ENCODE peak calls at places on chromosomes 3 and 15, in four cellular contexts. E, Q, V and P are unnamed samples.

GRCh38 chr15:100686021-100686724 is 83.8 kb downstream of the ASB7 start:
- DNase-seq in E (no peak), Q (no peak), V (no peak), P (no peak)

GRCh38 chr3:173153631-173154030 is 12.6 kb upstream of the SPATA16 start:
- DNase-seq in E (no peak), Q (no peak), V (no peak), P (no peak)

GRCh38 chr15:41648770-41649169 is 11.4 kb upstream of the MGA start:
- DNase-seq in E (no peak), Q (no peak), V (no peak), P (no peak)

GRCh38 chr3:53498993-53499641 is 4.7 kb downstream of the CACNA1D start:
- DNase-seq in E (no peak), Q (peak; percentile 68), V (peak; percentile 32), P (no peak)

GRCh38 chr3:171459130-171459941 is 869 bp downstream of the TNIK start:
- DNase-seq in E (peak; percentile 45), Q (no peak), V (no peak), P (peak; percentile 31)

GRCh38 chr3:122060044-122060694 is 5.0 kb downstream of the CD86 start:
- DNase-seq in E (no peak), Q (no peak), V (no peak), P (no peak)

GRCh38 chr15:39472661-39473657 is 107.9 kb upstream of the THBS1 start:
- DNase-seq in E (no peak), Q (no peak), V (no peak), P (no peak)

GRCh38 chr3:62795978-62796635 is 79.1 kb downstream of the CADPS start:
- DNase-seq in E (no peak), Q (no peak), V (no peak), P (no peak)

GRCh38 chr3:182083112-182083511 is 371.4 kb downstream of the SOX2 start:
- DNase-seq in E (no peak), Q (no peak), V (no peak), P (no peak)

GRCh38 chr15:65394936-65395335 is 17.1 kb upstream of the IGDCC3 start:
- DNase-seq in E (no peak), Q (no peak), V (no peak), P (no peak)

GRCh38 chr3:115808816-115809215 is 185.5 kb downstream of the GAP43 start:
- DNase-seq in E (no peak), Q (no peak), V (no peak), P (no peak)

GRCh38 chr3:183734750-183735284 is 37.2 kb downstream of the YEATS2 start:
- DNase-seq in E (no peak), Q (no peak), V (no peak), P (no peak)

GRCh38 chr3:128435058-128435457 is 31.6 kb downstream of the DNAJB8 start:
- DNase-seq in E (peak; percentile 39), Q (no peak), V (no peak), P (no peak)

GRCh38 chr3:38114875-38115644 is 21.9 kb downstream of the ACAA1 start:
- DNase-seq in E (peak; percentile 4), Q (no peak), V (no peak), P (no peak)

GRCh38 chr3:185153170-185153733 is 392 bp upstream of the C3orf70 start:
- DNase-seq in E (peak; percentile 69), Q (no peak), V (no peak), P (no peak)

GRCh38 chr3:38151667-38152265 is 13.3 kb downstream of the MYD88 start:
- DNase-seq in E (no peak), Q (no peak), V (no peak), P (no peak)

DNA sequence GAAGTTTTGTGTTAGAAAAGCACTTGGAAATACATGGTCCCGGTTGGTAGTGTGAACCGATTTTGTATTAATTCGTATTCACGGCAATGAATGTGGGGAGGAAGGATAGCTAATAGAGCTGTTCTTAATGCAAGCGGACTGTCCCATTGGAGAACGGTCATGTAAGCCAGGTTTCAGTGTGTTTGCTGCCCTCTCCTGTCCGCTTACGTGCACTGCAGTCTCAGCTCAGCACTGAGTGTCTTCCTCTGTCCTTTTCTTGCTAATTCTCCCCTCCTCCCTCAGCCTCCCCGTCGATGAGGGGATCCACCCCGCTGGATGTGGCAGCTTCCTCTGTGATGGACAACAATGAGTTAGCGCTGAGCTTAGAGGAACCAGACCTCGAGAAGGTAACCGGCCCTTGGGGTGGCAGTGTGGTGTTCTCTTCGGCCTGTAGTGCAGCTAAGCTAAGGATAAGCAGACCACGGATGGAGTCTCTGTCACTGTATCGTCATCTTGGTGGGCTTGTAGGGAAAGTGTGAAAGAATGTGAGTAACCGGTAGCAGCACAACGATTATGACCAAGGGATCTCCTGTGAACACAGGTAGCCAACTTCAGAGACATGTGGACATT is 267.5 kb upstream of the CHRM5 start:
- DNase-seq in E (peak; percentile 87), Q (peak; percentile 54), V (peak; percentile 69), P (peak; percentile 59)
- TF ChIP-seq ELF4 in E (no peak), Q (no peak), V (no peak), P (no peak)

DNA sequence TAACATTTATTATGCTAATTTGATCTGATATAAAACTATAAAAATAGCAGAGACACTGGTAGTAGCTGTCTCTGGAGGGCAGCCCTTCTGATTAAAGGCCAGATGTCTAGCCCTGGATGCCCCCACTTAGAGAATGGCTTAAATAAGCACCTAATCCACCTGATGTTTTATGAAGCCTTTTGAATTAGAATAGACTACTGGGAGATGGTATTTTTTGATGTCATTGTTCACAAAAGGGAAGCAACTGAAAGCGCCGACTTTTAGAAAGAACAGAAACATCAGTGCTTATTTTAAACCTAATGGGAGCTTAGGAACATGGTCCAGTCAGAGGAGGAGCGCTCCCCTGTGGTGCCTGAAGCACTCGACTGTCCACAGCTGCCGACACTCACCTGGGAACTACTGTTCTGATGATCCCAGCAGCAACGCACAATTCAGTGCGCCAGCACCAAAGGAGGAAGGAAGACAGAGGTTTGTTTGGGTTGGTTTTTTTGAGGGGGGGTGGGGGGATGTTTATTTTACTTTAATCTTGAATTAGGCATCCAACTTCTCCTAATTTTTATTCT is 48.6 kb upstream of the VGLL4 start:
- DNase-seq in E (no peak), Q (no peak), V (no peak), P (no peak)
- TF ChIP-seq ELF4 in E (no peak), Q (no peak), V (no peak), P (no peak)

GRCh38 chr3:52277972-52278509 is 408 bp downstream of the WDR82 start:
- DNase-seq in E (peak; percentile 61), Q (no peak), V (peak; percentile 65), P (peak; percentile 53)

GRCh38 chr3:52272831-52273230 is 5.6 kb downstream of the WDR82 start:
- DNase-seq in E (no peak), Q (no peak), V (no peak), P (no peak)

GRCh38 chr3:52278510-52279069 is at the start of gene WDR82:
- DNase-seq in E (peak; percentile 98), Q (peak; percentile 78), V (peak; percentile 87), P (peak; percentile 96)

GRCh38 chr3:52280046-52280445 is 1.6 kb upstream of the WDR82 start:
- DNase-seq in E (no peak), Q (no peak), V (no peak), P (no peak)

DNA sequence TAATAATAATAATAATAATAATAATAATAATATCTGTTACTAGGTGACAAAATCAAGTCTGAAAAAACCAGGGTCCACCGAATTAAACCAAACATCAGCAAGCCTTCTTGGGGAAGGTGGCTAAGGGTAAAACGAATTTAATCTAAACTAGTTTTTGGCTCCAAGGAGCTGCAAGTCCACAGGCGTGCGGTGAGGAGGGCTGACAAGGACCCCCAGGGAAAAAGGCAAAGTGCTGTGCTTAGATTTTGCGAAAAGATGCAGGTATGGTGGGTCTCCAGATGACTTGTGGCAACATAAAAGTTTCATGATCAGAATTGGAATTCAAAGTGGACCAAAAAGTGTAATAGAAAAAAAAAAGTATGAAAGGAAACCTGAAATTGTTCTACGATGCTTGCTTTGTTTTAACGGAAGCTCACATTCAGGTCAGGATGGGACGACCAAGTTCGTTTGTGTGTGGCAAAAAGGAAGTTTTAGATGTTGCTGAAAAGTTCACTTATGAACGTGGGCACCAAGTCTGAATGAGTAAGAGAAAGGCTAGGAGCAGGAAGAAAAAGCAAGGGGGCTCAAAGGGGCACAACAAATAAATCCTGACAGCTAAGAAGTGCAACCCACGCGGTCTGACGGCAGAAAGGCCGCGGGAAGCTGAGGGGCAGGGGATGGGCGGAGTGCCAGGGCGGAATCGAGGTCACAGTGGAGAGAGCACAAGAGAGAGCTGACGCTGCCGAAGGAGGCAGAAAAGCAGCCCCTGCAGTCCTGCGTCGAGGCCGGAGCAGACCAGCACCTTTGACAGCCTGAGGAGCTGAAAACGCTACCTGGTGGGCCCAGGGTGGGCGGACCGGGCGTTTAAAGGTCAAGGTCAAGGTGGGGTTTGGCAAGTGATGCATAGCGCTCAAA is 1.1 kb downstream of the WDR82 start:
- DNase-seq in E (peak; percentile 37), Q (peak; percentile 55), V (peak; percentile 27), P (peak; percentile 60)
- TF ChIP-seq ELF4 in E (no peak), Q (no peak), V (no peak), P (no peak)

GRCh38 chr3:45992820-45993219 is 2.8 kb downstream of the FYCO1 start:
- DNase-seq in E (no peak), Q (no peak), V (no peak), P (no peak)
- TF ChIP-seq ELF4 in E (no peak), Q (no peak), V (no peak), P (no peak)

GRCh38 chr3:31755911-31756658 is 223.4 kb downstream of the STT3B start:
- DNase-seq in E (no peak), Q (no peak), V (no peak), P (no peak)
- TF ChIP-seq ELF4 in E (no peak), Q (no peak), V (no peak), P (no peak)